ENCODE peak calls at places on chromosomes 13 and 19, in ten cellular contexts. S, W, B, I, V, H, U, Q, G and Y are unnamed samples.

GRCh38 chr13:65966991-65967451 is 1263.1 kb downstream of the PCDH9 start:
- DNase-seq in I (no peak), S (no peak), W (no peak), Q (no peak), H (no peak), G (peak; percentile 10), V (peak; percentile 45), B (no peak), U (no peak), Y (peak; percentile 58)

GRCh38 chr19:18502633-18503294 is 19.1 kb downstream of the ELL start:
- DNase-seq in B (no peak), S (no peak), G (no peak), U (no peak), H (no peak), W (peak; percentile 65), V (no peak), I (peak; percentile 85), Q (peak; percentile 56), Y (no peak)

GRCh38 chr19:47097396-47098217 is 16.0 kb downstream of the ZC3H4 start:
- DNase-seq in U (no peak), H (no peak), I (peak; percentile 62), G (no peak), Q (peak; percentile 50), S (no peak), V (no peak), B (no peak), W (peak; percentile 72), Y (no peak)

GRCh38 chr13:37175996-37176395 is 70.5 kb upstream of the CSNK1A1L start:
- DNase-seq in I (no peak), G (no peak), W (no peak), U (no peak), S (no peak), B (no peak), V (peak; percentile 92), H (no peak), Q (no peak), Y (no peak)

GRCh38 chr19:31334849-31335624 is 14.2 kb downstream of the TSHZ3 start:
- DNase-seq in I (no peak), W (no peak), U (no peak), Q (no peak), B (no peak), V (peak; percentile 60), G (no peak), S (no peak), H (no peak), Y (no peak)

GRCh38 chr13:42107006-42107405 is 58.6 kb downstream of the DGKH start:
- DNase-seq in B (no peak), W (no peak), H (no peak), Q (no peak), U (no peak), V (no peak), G (no peak), S (no peak), I (no peak), Y (no peak)

GRCh38 chr13:59880468-59880867 is 283.3 kb downstream of the DIAPH3 start:
- DNase-seq in W (no peak), Q (no peak), G (no peak), B (no peak), H (no peak), S (no peak), I (no peak), V (peak; percentile 28), U (no peak), Y (no peak)

GRCh38 chr13:100674363-100674847 is at the start of gene TMTC4:
- DNase-seq in I (no peak), W (no peak), U (no peak), S (peak; percentile 8), H (no peak), Q (no peak), G (no peak), V (no peak), B (no peak), Y (no peak)

GRCh38 chr19:21482863-21483276 is 22.5 kb upstream of the ZNF429 start:
- DNase-seq in W (no peak), Q (peak; percentile 63), G (no peak), B (no peak), S (peak; percentile 61), I (peak; percentile 88), U (peak; percentile 62), H (peak; percentile 26), V (no peak), Y (no peak)

GRCh38 chr19:38378866-38379265 is 4.5 kb downstream of the PSMD8 start:
- DNase-seq in S (no peak), G (no peak), U (no peak), B (no peak), W (no peak), Q (no peak), V (peak; percentile 59), H (no peak), I (no peak), Y (no peak)

GRCh38 chr19:28887920-28888618 is 324.9 kb downstream of the UQCRFS1 start:
- DNase-seq in W (no peak), V (no peak), Q (no peak), I (no peak), U (no peak), H (no peak), B (no peak), G (no peak), S (no peak), Y (no peak)

GRCh38 chr13:76798037-76798436 is 88.2 kb downstream of the KCTD12 start:
- DNase-seq in S (no peak), V (no peak), G (no peak), U (no peak), W (no peak), B (no peak), Q (no peak), H (no peak), I (peak; percentile 84), Y (no peak)

GRCh38 chr19:30391554-30392551 is 19.7 kb downstream of the ZNF536 start:
- DNase-seq in G (no peak), Q (no peak), I (no peak), V (no peak), H (no peak), B (no peak), S (no peak), W (no peak), U (no peak), Y (no peak)

GRCh38 chr19:36009220-36009619 is 607 bp upstream of the SYNE4 start:
- DNase-seq in S (peak; percentile 25), W (peak; percentile 78), V (peak; percentile 48), U (peak; percentile 69), Q (peak; percentile 68), B (no peak), H (no peak), I (peak; percentile 88), G (peak; percentile 84), Y (no peak)

GRCh38 chr19:41936961-41937360 is 8.7 kb upstream of the ERFL start:
- DNase-seq in B (no peak), I (peak; percentile 71), S (no peak), W (no peak), Q (no peak), G (no peak), V (no peak), H (no peak), U (no peak), Y (no peak)
- H3K4me1 ChIP-seq in B (no peaks in the 10 kb centered on the region), I (peaks cover 80% of the 10 kb centered on the region), S (peaks cover 44% of the 10 kb centered on the region), W (peaks cover 24% of the 10 kb centered on the region), Q (peaks cover 21% of the 10 kb centered on the region), G (peaks cover 9% of the 10 kb centered on the region), V (peaks cover 12% of the 10 kb centered on the region), H (peaks cover 5% of the 10 kb centered on the region), U (no peaks in the 10 kb centered on the region), Y (peaks cover 4% of the 10 kb centered on the region)

DNA sequence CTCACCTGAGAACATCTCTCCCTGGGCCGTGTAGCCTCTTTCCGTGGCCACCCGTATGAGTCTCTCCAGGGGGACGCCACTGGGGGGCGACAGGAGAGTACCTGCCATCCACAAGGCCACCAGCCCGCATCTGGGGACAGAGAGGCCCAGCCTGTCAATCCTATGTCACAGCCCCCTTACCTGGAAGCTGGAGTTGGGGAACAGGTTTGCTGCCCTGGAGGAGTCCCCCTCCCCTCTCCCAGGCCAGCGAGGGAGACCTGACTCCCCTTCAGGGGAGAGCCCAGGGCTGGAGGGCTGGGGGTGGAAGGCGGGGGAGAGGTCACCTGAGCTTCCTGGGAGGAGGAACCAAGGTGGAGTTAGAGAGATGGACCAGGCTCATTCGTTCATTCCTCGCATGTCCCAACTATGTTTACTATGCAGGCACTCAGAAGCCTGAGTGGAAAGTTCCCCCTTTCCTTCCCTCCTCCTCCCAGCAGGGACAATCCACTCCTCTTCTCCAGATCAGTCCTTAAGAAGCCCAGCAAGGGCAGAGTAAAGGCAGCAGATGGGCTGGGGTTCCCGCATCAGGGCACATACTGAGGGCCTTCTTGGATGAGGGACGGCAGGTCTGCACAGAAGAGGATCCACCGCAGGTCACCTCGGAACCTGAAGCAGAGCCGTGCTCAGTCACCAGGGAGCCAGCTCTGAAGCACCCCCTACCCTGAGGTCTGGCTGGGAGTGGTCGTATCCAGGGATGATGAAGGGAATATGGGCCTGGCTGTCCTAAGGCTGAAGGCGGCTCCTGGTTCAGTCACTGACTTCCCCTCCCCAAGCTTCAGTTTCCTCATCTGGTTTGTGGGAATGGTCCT is 5.5 kb downstream of the ACTMAP start:
- DNase-seq in H (no peak), V (no peak), Q (no peak), G (no peak), U (no peak), W (no peak), I (no peak), S (no peak), B (no peak), Y (no peak)
- H3K27ac ChIP-seq in H (peak overlapping the region; percentile 5), V (peak overlapping the region; percentile 85), Q (peak overlapping the region; percentile 19), G (peak overlapping the region; percentile 64), U (peak overlapping the region; percentile 30), W (no peak overlapping the region), I (peak overlapping the region; percentile 67), S (no peak overlapping the region), B (peak overlapping the region; percentile 23), Y (no peak overlapping the region)

DNA sequence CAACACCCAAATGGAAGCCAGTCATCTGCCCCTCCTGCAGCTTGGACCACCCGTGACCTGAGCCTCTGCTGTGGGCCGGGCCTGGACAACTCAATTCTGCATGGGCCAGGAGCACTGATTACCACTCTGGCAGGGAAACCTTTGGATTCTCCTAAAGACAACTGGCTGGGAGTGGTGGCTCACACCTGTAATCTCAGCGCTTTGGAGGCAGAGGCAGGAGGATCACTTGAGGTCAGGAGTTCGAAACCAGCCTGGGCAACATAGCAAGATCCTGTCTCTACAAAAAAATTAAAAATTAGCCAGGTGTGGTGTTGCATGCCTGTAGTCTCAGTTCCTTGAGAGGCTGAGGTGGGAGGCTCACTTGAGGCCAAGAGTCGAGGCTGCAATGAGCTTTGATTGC is 6.5 kb downstream of the EPS15L1 start:
- DNase-seq in U (no peak), V (no peak), B (no peak), Q (no peak), S (no peak), H (no peak), W (no peak), I (no peak), G (no peak), Y (no peak)
- H3K4me1 ChIP-seq in U (peaks cover 4% of the 10 kb centered on the region), V (peaks cover 9% of the 10 kb centered on the region), B (peaks cover 17% of the 10 kb centered on the region), Q (peaks cover 100% of the 10 kb centered on the region), S (peaks cover 26% of the 10 kb centered on the region), H (no peaks in the 10 kb centered on the region), W (peaks cover 30% of the 10 kb centered on the region), I (peaks cover 97% of the 10 kb centered on the region), G (peaks cover 20% of the 10 kb centered on the region), Y (no peaks in the 10 kb centered on the region)

DNA sequence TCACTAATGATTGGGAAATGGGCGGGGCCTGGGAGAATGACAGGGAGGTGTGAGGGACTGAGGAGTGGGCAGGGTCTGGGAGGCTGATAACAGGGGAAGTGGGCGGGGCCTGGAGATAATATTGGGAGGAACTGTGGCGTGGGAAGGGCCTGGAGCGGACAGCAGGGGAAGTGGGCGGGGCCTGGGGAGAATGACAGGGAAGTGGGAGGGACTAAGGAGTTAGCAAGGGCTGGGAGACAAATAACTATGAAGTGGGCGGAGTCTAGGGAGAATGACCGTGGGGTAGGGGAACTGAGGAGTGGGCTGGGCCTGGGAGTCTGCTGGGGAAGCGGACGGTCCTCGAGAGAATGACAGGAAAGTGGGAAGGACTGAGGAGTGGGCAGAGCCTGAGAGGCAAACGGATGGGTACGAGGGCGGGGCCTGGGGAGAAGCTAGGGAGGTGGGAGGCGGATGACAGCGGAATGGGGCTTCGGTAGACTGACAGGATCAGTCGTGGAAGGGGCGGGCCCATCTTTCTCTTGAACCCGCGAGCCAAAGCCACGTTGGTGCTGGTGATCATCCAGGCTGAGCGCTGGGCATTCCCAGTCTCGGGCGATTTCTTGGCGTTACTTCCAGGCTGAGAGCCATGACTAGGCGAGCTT is 14.0 kb upstream of the TUBB4A start:
- DNase-seq in W (peak; percentile 96), V (peak; percentile 72), U (peak; percentile 68), H (peak; percentile 53), G (peak; percentile 89), Q (peak; percentile 95), I (peak; percentile 96), S (peak; percentile 51), B (no peak), Y (peak; percentile 88)
- H3K27ac ChIP-seq in W (peak overlapping the region; percentile 45), V (no peak overlapping the region), U (peak overlapping the region; percentile 61), H (peak overlapping the region; percentile 53), G (peak overlapping the region; percentile 93), Q (peak overlapping the region; percentile 88), I (peak overlapping the region; percentile 89), S (no peak overlapping the region), B (peak overlapping the region; percentile 61), Y (no peak overlapping the region)